ENCODE peak calls at places on chromosomes 13 and 19, in four cellular contexts. F is progenitor cell of endocrine pancreas, Q is brain microvascular endothelial cell, H is omental fat pad. N is an unnamed sample.

GRCh38 chr19:8821748-8822241 is 10.3 kb downstream of the ZNF558 start:
- DNase-seq in F (no peak), Q (no peak), H (no peak), N (no peak)

GRCh38 chr19:18507021-18507726 is 14.7 kb downstream of the ELL start:
- DNase-seq in F (no peak), Q (no peak), H (no peak), N (no peak)

GRCh38 chr19:29855771-29856510 is 44.1 kb downstream of the CCNE1 start:
- DNase-seq in F (no peak), Q (no peak), H (no peak), N (no peak)

GRCh38 chr13:96816874-96817273 is 177.4 kb downstream of the OXGR1 start:
- DNase-seq in F (no peak), Q (no peak), H (no peak), N (no peak)

GRCh38 chr19:48419158-48419920 is 25.9 kb downstream of the GRIN2D start:
- DNase-seq in F (no peak), Q (peak; percentile 32), H (no peak), N (no peak)

GRCh38 chr13:114134111-114134943 is 1.9 kb upstream of the RASA3 start:
- DNase-seq in F (no peak), Q (no peak), H (no peak), N (no peak)

GRCh38 chr13:114174529-114174941 is 4.5 kb upstream of the CFAP97D2 start:
- DNase-seq in F (no peak), Q (peak; percentile 18), H (no peak), N (no peak)

GRCh38 chr13:97855570-97855970 is 97.9 kb upstream of the IPO5 start:
- DNase-seq in F (peak; percentile 10), Q (peak; percentile 51), H (no peak), N (no peak)

GRCh38 chr13:102868366-102868936 is 22.6 kb downstream of the ERCC5 start:
- DNase-seq in F (no peak), Q (no peak), H (no peak), N (no peak)

GRCh38 chr13:113648218-113648615 is 9.8 kb downstream of the ATP4B start:
- DNase-seq in F (no peak), Q (no peak), H (no peak), N (peak; percentile 31)

GRCh38 chr13:102198418-102199322 is 203.2 kb downstream of the FGF14 start:
- DNase-seq in F (no peak), Q (no peak), H (no peak), N (no peak)

GRCh38 chr19:45187421-45188100 is 9.0 kb downstream of the BLOC1S3 start:
- DNase-seq in F (no peak), Q (no peak), H (no peak), N (no peak)

GRCh38 chr13:25692156-25692555 is 320.4 kb downstream of the ATP8A2 start:
- DNase-seq in F (no peak), Q (no peak), H (no peak), N (no peak)

GRCh38 chr19:4539697-4540581 is at the start of gene LRG1:
- DNase-seq in F (no peak), Q (no peak), H (peak; percentile 41), N (no peak)

GRCh38 chr13:26991508-26992181 is 180.0 kb downstream of the USP12 start:
- DNase-seq in F (no peak), Q (no peak), H (no peak), N (no peak)

GRCh38 chr13:77207943-77208342 is 119.0 kb downstream of the MYCBP2 start:
- DNase-seq in F (no peak), Q (peak; percentile 26), H (no peak), N (no peak)

GRCh38 chr19:42277821-42278809 is 9.1 kb downstream of the CIC start:
- DNase-seq in F (no peak), Q (no peak), H (no peak), N (no peak)

GRCh38 chr13:98549728-98550317 is 27.1 kb downstream of the STK24 start:
- DNase-seq in F (no peak), Q (no peak), H (no peak), N (no peak)

GRCh38 chr19:8113017-8113416 is 36.4 kb downstream of the FBN3 start:
- DNase-seq in F (no peak), Q (no peak), H (no peak), N (no peak)

GRCh38 chr19:2779121-2779740 is 3.8 kb downstream of the SGTA start:
- DNase-seq in F (no peak), Q (no peak), H (no peak), N (no peak)

GRCh38 chr13:26946675-26947342 is 186.2 kb upstream of the GPR12 start:
- DNase-seq in F (no peak), Q (peak; percentile 31), H (no peak), N (no peak)

GRCh38 chr19:11626252-11626651 is 29.0 kb downstream of the ZNF627 start:
- DNase-seq in F (no peak), Q (no peak), H (no peak), N (no peak)

GRCh38 chr13:84139561-84140158 is 257.4 kb upstream of the SLITRK1 start:
- DNase-seq in F (no peak), Q (no peak), H (no peak), N (no peak)

GRCh38 chr19:19217110-19217509 is 5.4 kb downstream of the NCAN start:
- DNase-seq in F (no peak), Q (peak; percentile 29), H (no peak), N (no peak)

GRCh38 chr19:4322942-4323665 is 15.5 kb downstream of the STAP2 start:
- DNase-seq in F (no peak), Q (no peak), H (no peak), N (no peak)

GRCh38 chr19:32566246-32566830 is 14.7 kb upstream of the PDCD5 start:
- DNase-seq in F (no peak), Q (peak; percentile 60), H (no peak), N (peak; percentile 22)

GRCh38 chr13:42066542-42066941 is 18.1 kb downstream of the DGKH start:
- DNase-seq in F (no peak), Q (peak; percentile 95), H (no peak), N (no peak)

GRCh38 chr19:645912-646797 is 6.5 kb downstream of the FGF22 start:
- DNase-seq in F (no peak), Q (no peak), H (no peak), N (no peak)

GRCh38 chr19:50330365-50331078 is 1.3 kb upstream of the KCNC3 start:
- DNase-seq in F (peak; percentile 87), Q (no peak), H (no peak), N (peak; percentile 91)

GRCh38 chr13:72341904-72342303 is 385.5 kb downstream of the MZT1 start:
- DNase-seq in F (no peak), Q (no peak), H (no peak), N (no peak)

GRCh38 chr19:56838930-56839664 is 1.4 kb downstream of the PEG3 start:
- DNase-seq in F (no peak), Q (peak; percentile 77), H (peak; percentile 91), N (no peak)

GRCh38 chr13:33464345-33464744 is 178.8 kb upstream of the STARD13 start:
- DNase-seq in F (no peak), Q (no peak), H (no peak), N (no peak)

GRCh38 chr13:33467556-33467955 is 182.0 kb upstream of the STARD13 start:
- DNase-seq in F (no peak), Q (no peak), H (no peak), N (no peak)

GRCh38 chr13:33471182-33471581 is 185.6 kb upstream of the STARD13 start:
- DNase-seq in F (no peak), Q (no peak), H (no peak), N (no peak)

GRCh38 chr13:33462109-33462508 is 176.6 kb upstream of the STARD13 start:
- DNase-seq in F (no peak), Q (no peak), H (no peak), N (no peak)

GRCh38 chr13:33466262-33466661 is 180.7 kb upstream of the STARD13 start:
- DNase-seq in F (no peak), Q (no peak), H (no peak), N (no peak)
- TF ChIP-seq CTCF in F (no peak), Q (peak; percentile 2), H (no peak), N (peak; percentile 50)

DNA sequence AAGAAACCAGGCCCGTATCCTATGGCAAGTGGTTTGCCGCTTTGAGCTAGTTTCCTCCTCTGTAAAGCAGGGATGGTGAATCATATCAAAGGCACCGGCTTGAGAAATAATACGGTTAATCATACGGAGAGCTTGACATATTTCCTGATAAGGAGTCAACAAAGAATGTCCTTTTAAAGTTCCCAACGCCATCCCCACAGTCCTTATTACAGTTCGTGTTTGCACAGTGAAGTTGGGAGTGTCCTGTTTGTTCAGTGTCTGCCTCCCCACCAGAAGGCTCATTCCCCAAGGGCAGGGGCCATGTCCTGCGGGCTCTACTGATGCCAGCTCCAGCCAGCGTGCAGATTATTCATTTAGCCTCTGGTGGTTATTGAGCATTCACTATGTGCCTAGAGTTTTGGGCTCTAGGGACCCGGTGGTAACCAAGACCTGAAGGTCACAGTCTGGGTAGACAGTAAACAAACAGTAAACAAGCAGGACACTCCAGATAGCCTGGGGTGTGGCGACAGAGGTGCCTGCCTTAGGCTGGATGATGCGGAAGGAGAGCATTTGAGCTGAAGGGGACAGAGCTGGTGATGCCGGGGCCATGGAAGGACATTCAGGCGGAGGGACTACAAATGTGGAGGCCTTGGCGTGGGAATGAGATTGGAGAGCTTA is 6.3 kb downstream of the GRAMD1A start:
- DNase-seq in F (no peak), Q (peak; percentile 71), H (no peak), N (no peak)
- TF ChIP-seq CTCF in F (no peak), Q (no peak), H (no peak), N (no peak)

DNA sequence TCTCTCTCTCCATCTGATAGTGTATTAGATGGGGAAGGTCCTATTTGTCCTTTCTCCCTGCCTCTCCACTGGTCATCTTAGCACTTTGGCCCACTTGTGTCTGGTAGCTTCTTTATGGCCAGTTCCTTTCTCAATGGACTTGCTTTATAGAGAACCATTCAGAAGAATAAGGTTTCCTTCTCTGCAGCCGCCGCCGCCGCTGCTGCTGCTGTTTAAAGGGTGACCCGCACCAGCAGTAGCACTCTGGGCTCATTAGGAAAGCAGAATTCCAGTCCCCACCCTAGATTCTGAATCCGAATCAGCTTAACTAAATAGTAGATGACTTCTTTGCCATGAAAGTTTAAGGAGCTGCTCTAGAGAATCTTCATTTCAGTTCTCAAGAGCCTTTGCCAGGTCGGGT is 490.2 kb downstream of the FOXO1 start:
- DNase-seq in F (no peak), Q (no peak), H (no peak), N (no peak)
- TF ChIP-seq CTCF in F (no peak), Q (no peak), H (no peak), N (no peak)

GRCh38 chr13:36258831-36259230 is 38.8 kb downstream of the CCDC169 start:
- DNase-seq in F (no peak), Q (no peak), H (no peak), N (no peak)
- TF ChIP-seq CTCF in F (no peak), Q (no peak), H (no peak), N (no peak)

DNA sequence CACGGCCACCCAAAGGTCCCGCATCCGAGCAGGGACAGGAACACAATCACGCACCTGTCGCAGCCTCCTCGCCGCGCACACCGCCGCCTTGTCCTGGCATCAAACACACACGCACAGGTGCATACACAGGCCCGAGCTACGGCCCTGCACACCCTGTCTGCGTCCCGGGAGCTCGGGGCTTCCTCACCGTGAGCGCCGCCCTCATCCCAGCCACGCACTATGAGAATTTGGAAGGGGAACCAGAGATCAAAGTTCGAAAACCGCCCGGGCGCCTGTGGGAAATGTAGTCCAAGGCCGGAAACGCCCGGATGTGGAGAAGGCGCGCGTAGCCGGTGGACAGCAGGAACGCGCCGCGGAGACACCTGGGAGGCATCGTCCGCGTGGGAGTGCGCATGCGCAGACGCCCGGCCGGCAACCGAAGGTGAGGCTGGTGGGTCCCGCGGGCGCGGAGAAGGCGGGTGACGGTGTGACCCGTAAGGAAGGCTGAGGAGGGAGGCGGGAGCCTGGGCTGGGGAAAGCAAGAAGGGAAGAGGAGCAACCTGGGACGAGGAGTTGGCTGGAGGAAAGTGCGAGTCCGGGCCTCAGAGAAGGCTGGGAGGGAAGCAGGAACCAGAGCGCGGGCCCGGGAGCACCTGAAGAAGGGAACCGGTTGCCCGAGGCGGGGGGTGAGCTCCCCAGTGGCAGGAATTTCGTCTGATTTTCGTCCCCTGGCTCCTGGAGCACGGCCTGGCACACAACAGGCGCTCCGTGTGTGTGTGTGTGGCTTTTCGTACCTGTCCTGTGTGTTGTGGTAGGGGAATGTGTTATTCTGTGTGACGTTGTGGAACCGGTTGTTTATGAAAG is at the start of gene ZNF567:
- DNase-seq in F (peak; percentile 99), Q (peak; percentile 95), H (peak; percentile 96), N (peak; percentile 99)
- TF ChIP-seq CTCF in F (peak; percentile 31), Q (no peak), H (no peak), N (peak; percentile 29)

N was measured in type B pancreatic cell.